ENCODE peak calls at places on chromosomes 6 and 20, in ten cellular contexts. One of them, this sample, is unnamed.

GRCh38 chr6:169806718-169807117 is 55.3 kb downstream of the ERMARD start:
- DNase-seq in tibial artery: no peak
- DNase-seq in CD8-positive, alpha-beta T cell: no peak
- DNase-seq in effector memory CD4-positive, alpha-beta T cell: no peak
- DNase-seq in A673: no peak
- DNase-seq in transverse colon: no peak
- DNase-seq in suprapubic skin: peak; percentile 7
- DNase-seq in mammary epithelial cell: no peak
- DNase-seq in heart left ventricle: no peak
- DNase-seq in mucosa of descending colon: no peak
- DNase-seq in this sample: no peak

GRCh38 chr6:127956260-127956888 is 55.5 kb upstream of the THEMIS start:
- DNase-seq in tibial artery: no peak
- DNase-seq in CD8-positive, alpha-beta T cell: no peak
- DNase-seq in effector memory CD4-positive, alpha-beta T cell: no peak
- DNase-seq in A673: peak; percentile 34
- DNase-seq in transverse colon: no peak
- DNase-seq in suprapubic skin: no peak
- DNase-seq in mammary epithelial cell: peak; percentile 34
- DNase-seq in heart left ventricle: no peak
- DNase-seq in mucosa of descending colon: no peak
- DNase-seq in this sample: peak; percentile 52

GRCh38 chr6:97947841-97948240 is 664.8 kb upstream of the MMS22L start:
- DNase-seq in tibial artery: no peak
- DNase-seq in CD8-positive, alpha-beta T cell: no peak
- DNase-seq in effector memory CD4-positive, alpha-beta T cell: no peak
- DNase-seq in A673: peak; percentile 75
- DNase-seq in transverse colon: no peak
- DNase-seq in suprapubic skin: no peak
- DNase-seq in mammary epithelial cell: peak; percentile 94
- DNase-seq in heart left ventricle: peak; percentile 67
- DNase-seq in mucosa of descending colon: no peak
- DNase-seq in this sample: no peak

GRCh38 chr6:44247338-44248302 is 719 bp downstream of the HSP90AB1 start:
- DNase-seq in tibial artery: peak; percentile 80
- DNase-seq in CD8-positive, alpha-beta T cell: peak; percentile 92
- DNase-seq in effector memory CD4-positive, alpha-beta T cell: peak; percentile 87
- DNase-seq in A673: peak; percentile 65
- DNase-seq in transverse colon: peak; percentile 78
- DNase-seq in suprapubic skin: no peak
- DNase-seq in mammary epithelial cell: peak; percentile 62
- DNase-seq in heart left ventricle: peak; percentile 83
- DNase-seq in mucosa of descending colon: peak; percentile 84
- DNase-seq in this sample: peak; percentile 70

GRCh38 chr6:7161253-7161623 is 53.5 kb downstream of the RREB1 start:
- DNase-seq in tibial artery: no peak
- DNase-seq in CD8-positive, alpha-beta T cell: no peak
- DNase-seq in effector memory CD4-positive, alpha-beta T cell: no peak
- DNase-seq in A673: no peak
- DNase-seq in transverse colon: no peak
- DNase-seq in suprapubic skin: no peak
- DNase-seq in mammary epithelial cell: no peak
- DNase-seq in heart left ventricle: no peak
- DNase-seq in mucosa of descending colon: no peak
- DNase-seq in this sample: no peak

GRCh38 chr20:7650481-7650880 is 289.8 kb downstream of the HAO1 start:
- DNase-seq in tibial artery: peak; percentile 34
- DNase-seq in CD8-positive, alpha-beta T cell: no peak
- DNase-seq in effector memory CD4-positive, alpha-beta T cell: no peak
- DNase-seq in A673: no peak
- DNase-seq in transverse colon: no peak
- DNase-seq in suprapubic skin: no peak
- DNase-seq in mammary epithelial cell: peak; percentile 8
- DNase-seq in heart left ventricle: peak; percentile 34
- DNase-seq in mucosa of descending colon: no peak
- DNase-seq in this sample: no peak

GRCh38 chr20:61698598-61698960 is 367.1 kb downstream of the TAF4 start:
- DNase-seq in tibial artery: no peak
- DNase-seq in CD8-positive, alpha-beta T cell: no peak
- DNase-seq in effector memory CD4-positive, alpha-beta T cell: no peak
- DNase-seq in A673: no peak
- DNase-seq in transverse colon: no peak
- DNase-seq in suprapubic skin: no peak
- DNase-seq in mammary epithelial cell: no peak
- DNase-seq in heart left ventricle: no peak
- DNase-seq in mucosa of descending colon: no peak
- DNase-seq in this sample: no peak

GRCh38 chr20:44460795-44461141 is 14.9 kb upstream of the TTPAL start:
- DNase-seq in tibial artery: no peak
- DNase-seq in CD8-positive, alpha-beta T cell: no peak
- DNase-seq in effector memory CD4-positive, alpha-beta T cell: no peak
- DNase-seq in A673: peak; percentile 45
- DNase-seq in transverse colon: no peak
- DNase-seq in suprapubic skin: no peak
- DNase-seq in mammary epithelial cell: peak; percentile 27
- DNase-seq in heart left ventricle: no peak
- DNase-seq in mucosa of descending colon: no peak
- DNase-seq in this sample: no peak

GRCh38 chr6:111987295-111987694 is 66.6 kb upstream of the CCN6 start:
- DNase-seq in tibial artery: no peak
- DNase-seq in CD8-positive, alpha-beta T cell: no peak
- DNase-seq in effector memory CD4-positive, alpha-beta T cell: no peak
- DNase-seq in A673: no peak
- DNase-seq in transverse colon: no peak
- DNase-seq in suprapubic skin: no peak
- DNase-seq in mammary epithelial cell: peak; percentile 87
- DNase-seq in heart left ventricle: no peak
- DNase-seq in mucosa of descending colon: no peak
- DNase-seq in this sample: peak; percentile 33

GRCh38 chr6:44201638-44202303 is 15.0 kb upstream of the MYMX start:
- DNase-seq in tibial artery: no peak
- DNase-seq in CD8-positive, alpha-beta T cell: no peak
- DNase-seq in effector memory CD4-positive, alpha-beta T cell: no peak
- DNase-seq in A673: no peak
- DNase-seq in transverse colon: no peak
- DNase-seq in suprapubic skin: no peak
- DNase-seq in mammary epithelial cell: peak; percentile 71
- DNase-seq in heart left ventricle: no peak
- DNase-seq in mucosa of descending colon: no peak
- DNase-seq in this sample: no peak

GRCh38 chr6:101544286-101544685 is 150.8 kb downstream of the GRIK2 start:
- DNase-seq in tibial artery: no peak
- DNase-seq in CD8-positive, alpha-beta T cell: no peak
- DNase-seq in effector memory CD4-positive, alpha-beta T cell: no peak
- DNase-seq in A673: no peak
- DNase-seq in transverse colon: no peak
- DNase-seq in suprapubic skin: no peak
- DNase-seq in mammary epithelial cell: peak; percentile 44
- DNase-seq in heart left ventricle: no peak
- DNase-seq in mucosa of descending colon: no peak
- DNase-seq in this sample: no peak

GRCh38 chr6:4768815-4769214 is 7.4 kb upstream of the CDYL start:
- DNase-seq in tibial artery: no peak
- DNase-seq in CD8-positive, alpha-beta T cell: no peak
- DNase-seq in effector memory CD4-positive, alpha-beta T cell: no peak
- DNase-seq in A673: no peak
- DNase-seq in transverse colon: no peak
- DNase-seq in suprapubic skin: no peak
- DNase-seq in mammary epithelial cell: no peak
- DNase-seq in heart left ventricle: no peak
- DNase-seq in mucosa of descending colon: no peak
- DNase-seq in this sample: no peak

GRCh38 chr6:107179004-107179403 is 63.7 kb upstream of the BEND3 start:
- DNase-seq in tibial artery: no peak
- DNase-seq in CD8-positive, alpha-beta T cell: no peak
- DNase-seq in effector memory CD4-positive, alpha-beta T cell: no peak
- DNase-seq in A673: peak; percentile 29
- DNase-seq in transverse colon: no peak
- DNase-seq in suprapubic skin: no peak
- DNase-seq in mammary epithelial cell: no peak
- DNase-seq in heart left ventricle: no peak
- DNase-seq in mucosa of descending colon: no peak
- DNase-seq in this sample: no peak

GRCh38 chr20:14992071-14992654 is 654.8 kb upstream of the FLRT3 start:
- DNase-seq in tibial artery: no peak
- DNase-seq in CD8-positive, alpha-beta T cell: no peak
- DNase-seq in effector memory CD4-positive, alpha-beta T cell: no peak
- DNase-seq in A673: no peak
- DNase-seq in transverse colon: no peak
- DNase-seq in suprapubic skin: no peak
- DNase-seq in mammary epithelial cell: peak; percentile 72
- DNase-seq in heart left ventricle: no peak
- DNase-seq in mucosa of descending colon: no peak
- DNase-seq in this sample: no peak

GRCh38 chr20:23022849-23023248 is 12.3 kb upstream of the SSTR4 start:
- DNase-seq in tibial artery: no peak
- DNase-seq in CD8-positive, alpha-beta T cell: no peak
- DNase-seq in effector memory CD4-positive, alpha-beta T cell: no peak
- DNase-seq in A673: no peak
- DNase-seq in transverse colon: no peak
- DNase-seq in suprapubic skin: no peak
- DNase-seq in mammary epithelial cell: no peak
- DNase-seq in heart left ventricle: no peak
- DNase-seq in mucosa of descending colon: no peak
- DNase-seq in this sample: no peak

GRCh38 chr6:17042422-17043147 is 59.3 kb upstream of the STMND1 start:
- DNase-seq in tibial artery: no peak
- DNase-seq in CD8-positive, alpha-beta T cell: no peak
- DNase-seq in effector memory CD4-positive, alpha-beta T cell: no peak
- DNase-seq in A673: peak; percentile 68
- DNase-seq in transverse colon: peak; percentile 66
- DNase-seq in suprapubic skin: no peak
- DNase-seq in mammary epithelial cell: peak; percentile 77
- DNase-seq in heart left ventricle: peak; percentile 35
- DNase-seq in mucosa of descending colon: peak; percentile 60
- DNase-seq in this sample: peak; percentile 83

GRCh38 chr6:157224178-157224956 is 99.0 kb downstream of the TMEM242 start:
- DNase-seq in tibial artery: no peak
- DNase-seq in CD8-positive, alpha-beta T cell: peak; percentile 9
- DNase-seq in effector memory CD4-positive, alpha-beta T cell: no peak
- DNase-seq in A673: no peak
- DNase-seq in transverse colon: no peak
- DNase-seq in suprapubic skin: peak; percentile 58
- DNase-seq in mammary epithelial cell: no peak
- DNase-seq in heart left ventricle: no peak
- DNase-seq in mucosa of descending colon: no peak
- DNase-seq in this sample: no peak

GRCh38 chr20:54397292-54398155 is 77.9 kb upstream of the DOK5 start:
- DNase-seq in tibial artery: no peak
- DNase-seq in CD8-positive, alpha-beta T cell: no peak
- DNase-seq in effector memory CD4-positive, alpha-beta T cell: no peak
- DNase-seq in A673: no peak
- DNase-seq in transverse colon: no peak
- DNase-seq in suprapubic skin: no peak
- DNase-seq in mammary epithelial cell: no peak
- DNase-seq in heart left ventricle: no peak
- DNase-seq in mucosa of descending colon: no peak
- DNase-seq in this sample: no peak

DNA sequence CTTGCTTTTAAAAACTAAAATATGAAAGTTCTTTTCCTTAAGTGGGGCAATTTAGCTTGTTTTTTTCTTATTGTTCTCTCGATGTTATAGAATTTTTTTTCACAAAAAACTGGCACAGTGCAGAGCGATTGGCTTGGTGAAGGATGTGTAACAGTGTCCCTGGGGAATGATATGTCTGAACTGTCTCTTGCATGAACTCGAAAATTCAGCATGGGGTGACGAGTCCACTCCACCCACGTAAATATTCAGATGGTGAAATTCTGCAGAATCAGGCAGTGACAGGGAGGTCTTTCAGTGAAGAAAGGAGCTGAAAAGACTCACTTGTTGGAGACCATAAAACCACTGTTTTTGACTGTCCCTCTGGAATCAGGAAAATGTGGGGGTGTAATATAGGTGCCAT is 505.3 kb downstream of the MMUT start:
- DNase-seq in tibial artery: no peak
- DNase-seq in CD8-positive, alpha-beta T cell: no peak
- DNase-seq in effector memory CD4-positive, alpha-beta T cell: no peak
- DNase-seq in A673: peak; percentile 21
- DNase-seq in transverse colon: no peak
- DNase-seq in suprapubic skin: no peak
- DNase-seq in mammary epithelial cell: peak; percentile 2
- DNase-seq in heart left ventricle: no peak
- DNase-seq in mucosa of descending colon: no peak
- DNase-seq in this sample: no peak
- H3K4me3 ChIP-seq in tibial artery: no peak overlapping the region
- H3K4me3 ChIP-seq in CD8-positive, alpha-beta T cell: no peak overlapping the region
- H3K4me3 ChIP-seq in effector memory CD4-positive, alpha-beta T cell: no peak overlapping the region
- H3K4me3 ChIP-seq in A673: no peak overlapping the region
- H3K4me3 ChIP-seq in transverse colon: no peak overlapping the region
- H3K4me3 ChIP-seq in suprapubic skin: no peak overlapping the region
- H3K4me3 ChIP-seq in mammary epithelial cell: no peak overlapping the region
- H3K4me3 ChIP-seq in heart left ventricle: no peak overlapping the region
- H3K4me3 ChIP-seq in mucosa of descending colon: no peak overlapping the region
- H3K4me3 ChIP-seq in this sample: no peak overlapping the region

DNA sequence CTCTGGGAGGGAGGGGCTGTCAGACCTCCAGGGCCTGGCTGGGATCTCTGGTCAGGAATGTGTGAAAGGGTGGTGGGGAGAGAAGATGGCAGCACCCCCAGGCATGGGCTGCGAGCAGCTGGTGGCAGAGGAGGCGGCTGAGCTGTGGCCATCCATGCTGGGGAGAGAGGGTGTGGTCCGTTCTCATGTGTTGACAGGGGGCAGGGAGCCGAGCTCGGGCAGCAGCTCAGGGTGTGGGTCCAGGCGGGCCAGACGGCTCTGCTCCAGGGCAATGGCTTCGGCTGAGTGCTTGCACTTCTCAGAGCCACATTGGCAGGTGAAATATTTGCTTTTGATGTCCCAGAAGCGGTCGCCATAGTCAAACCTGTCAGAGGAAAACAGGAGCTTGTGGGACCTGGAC is 1.1 kb upstream of the SLC44A4 start:
- DNase-seq in tibial artery: no peak
- DNase-seq in CD8-positive, alpha-beta T cell: no peak
- DNase-seq in effector memory CD4-positive, alpha-beta T cell: no peak
- DNase-seq in A673: no peak
- DNase-seq in transverse colon: peak; percentile 50
- DNase-seq in suprapubic skin: no peak
- DNase-seq in mammary epithelial cell: no peak
- DNase-seq in heart left ventricle: no peak
- DNase-seq in mucosa of descending colon: peak; percentile 66
- DNase-seq in this sample: no peak
- H3K36me3 ChIP-seq in tibial artery: peaks cover 53% of the 10 kb centered on the region
- H3K36me3 ChIP-seq in CD8-positive, alpha-beta T cell: peaks cover 38% of the 10 kb centered on the region
- H3K36me3 ChIP-seq in effector memory CD4-positive, alpha-beta T cell: peaks cover 52% of the 10 kb centered on the region
- H3K36me3 ChIP-seq in A673: peaks cover 52% of the 10 kb centered on the region
- H3K36me3 ChIP-seq in transverse colon: no peaks in the 10 kb centered on the region
- H3K36me3 ChIP-seq in suprapubic skin: peaks cover 53% of the 10 kb centered on the region
- H3K36me3 ChIP-seq in mammary epithelial cell: peaks cover 8% of the 10 kb centered on the region
- H3K36me3 ChIP-seq in heart left ventricle: peaks cover 58% of the 10 kb centered on the region
- H3K36me3 ChIP-seq in mucosa of descending colon: peaks cover 8% of the 10 kb centered on the region
- H3K36me3 ChIP-seq in this sample: peaks cover 31% of the 10 kb centered on the region

GRCh38 chr6:26224940-26225847 is 138.0 kb downstream of the HFE start:
- DNase-seq in tibial artery: no peak
- DNase-seq in CD8-positive, alpha-beta T cell: no peak
- DNase-seq in effector memory CD4-positive, alpha-beta T cell: no peak
- DNase-seq in A673: no peak
- DNase-seq in transverse colon: no peak
- DNase-seq in suprapubic skin: no peak
- DNase-seq in mammary epithelial cell: peak; percentile 80
- DNase-seq in heart left ventricle: no peak
- DNase-seq in mucosa of descending colon: no peak
- DNase-seq in this sample: peak; percentile 87
- H3K4me1 ChIP-seq in tibial artery: peaks cover 5% of the 10 kb centered on the region
- H3K4me1 ChIP-seq in CD8-positive, alpha-beta T cell: peaks cover 20% of the 10 kb centered on the region
- H3K4me1 ChIP-seq in effector memory CD4-positive, alpha-beta T cell: no peaks in the 10 kb centered on the region
- H3K4me1 ChIP-seq in A673: peaks cover 18% of the 10 kb centered on the region
- H3K4me1 ChIP-seq in transverse colon: peaks cover 5% of the 10 kb centered on the region
- H3K4me1 ChIP-seq in suprapubic skin: peaks cover 14% of the 10 kb centered on the region
- H3K4me1 ChIP-seq in mammary epithelial cell: peaks cover 8% of the 10 kb centered on the region
- H3K4me1 ChIP-seq in heart left ventricle: no peaks in the 10 kb centered on the region
- H3K4me1 ChIP-seq in mucosa of descending colon: no peaks in the 10 kb centered on the region
- H3K4me1 ChIP-seq in this sample: no peaks in the 10 kb centered on the region

GRCh38 chr6:43096451-43097097 is 20.5 kb downstream of the PTK7 start:
- DNase-seq in tibial artery: no peak
- DNase-seq in CD8-positive, alpha-beta T cell: no peak
- DNase-seq in effector memory CD4-positive, alpha-beta T cell: no peak
- DNase-seq in A673: peak; percentile 37
- DNase-seq in transverse colon: peak; percentile 33
- DNase-seq in suprapubic skin: no peak
- DNase-seq in mammary epithelial cell: peak; percentile 95
- DNase-seq in heart left ventricle: no peak
- DNase-seq in mucosa of descending colon: no peak
- DNase-seq in this sample: peak; percentile 77
- H3K4me3 ChIP-seq in tibial artery: no peak overlapping the region
- H3K4me3 ChIP-seq in CD8-positive, alpha-beta T cell: no peak overlapping the region
- H3K4me3 ChIP-seq in effector memory CD4-positive, alpha-beta T cell: no peak overlapping the region
- H3K4me3 ChIP-seq in A673: no peak overlapping the region
- H3K4me3 ChIP-seq in transverse colon: no peak overlapping the region
- H3K4me3 ChIP-seq in suprapubic skin: no peak overlapping the region
- H3K4me3 ChIP-seq in mammary epithelial cell: peak overlapping the region; percentile 23
- H3K4me3 ChIP-seq in heart left ventricle: no peak overlapping the region
- H3K4me3 ChIP-seq in mucosa of descending colon: no peak overlapping the region
- H3K4me3 ChIP-seq in this sample: no peak overlapping the region